ENCODE peak calls at places on chromosomes 7 and 10, in eight cellular contexts. A is CD8-positive, alpha-beta T cell; X is coronary artery; K is iPS DF 6.9; N is upper lobe of left lung; P is lung; R is psoas muscle; Y is left ventricle myocardium inferior. O is an unnamed sample.

GRCh38 chr7:157432541-157432956 is 95.7 kb downstream of the DNAJB6 start:
- DNase-seq in A (no peak), X (no peak), K (no peak), N (peak), P (no peak), R (peak), Y (no peak), O (no peak)

GRCh38 chr7:19079066-19079465 is 38.4 kb downstream of the TWIST1 start:
- DNase-seq in A (no peak), X (no peak), K (no peak), N (no peak), P (no peak), R (no peak), Y (no peak), O (no peak)

GRCh38 chr7:128190051-128190640 is 50.9 kb upstream of the LEP start:
- DNase-seq in A (no peak), X (no peak), K (no peak), N (peak), P (no peak), R (no peak), Y (no peak), O (no peak)

GRCh38 chr10:3978762-3979161 is 193.8 kb upstream of the KLF6 start:
- DNase-seq in A (no peak), X (no peak), K (no peak), N (no peak), P (no peak), R (no peak), Y (no peak), O (no peak)

GRCh38 chr7:137390076-137390475 is 46.5 kb upstream of the PTN start:
- DNase-seq in A (no peak), X (no peak), K (no peak), N (no peak), P (no peak), R (no peak), Y (no peak), O (no peak)

GRCh38 chr7:158885624-158886023 is 29.3 kb downstream of the DYNC2I1 start:
- DNase-seq in A (no peak), X (no peak), K (no peak), N (no peak), P (no peak), R (no peak), Y (no peak), O (no peak)

GRCh38 chr7:36648441-36648840 is 75.9 kb downstream of the AOAH start:
- DNase-seq in A (no peak), X (no peak), K (no peak), N (no peak), P (no peak), R (no peak), Y (no peak), O (no peak)

GRCh38 chr10:47366731-47367460 is 17.2 kb downstream of the ZNF488 start:
- DNase-seq in A (no peak), X (peak), K (no peak), N (no peak), P (no peak), R (peak), Y (no peak), O (no peak)

GRCh38 chr10:110857265-110858158 is 14.2 kb upstream of the PDCD4 start:
- DNase-seq in A (peak), X (no peak), K (no peak), N (peak), P (no peak), R (no peak), Y (no peak), O (no peak)

GRCh38 chr7:157738064-157738460 is 401.3 kb downstream of the DNAJB6 start:
- DNase-seq in A (no peak), X (no peak), K (no peak), N (no peak), P (no peak), R (peak), Y (no peak), O (no peak)

GRCh38 chr7:88851220-88851619 is 55.7 kb upstream of the TEX47 start:
- DNase-seq in A (no peak), X (no peak), K (no peak), N (no peak), P (no peak), R (no peak), Y (no peak), O (no peak)

GRCh38 chr10:76206797-76207352 is 775.5 kb downstream of the LRMDA start:
- DNase-seq in A (no peak), X (no peak), K (no peak), N (no peak), P (no peak), R (no peak), Y (no peak), O (no peak)

GRCh38 chr7:30475580-30475979 is 3.0 kb downstream of the NOD1 start:
- DNase-seq in A (no peak), X (no peak), K (no peak), N (no peak), P (no peak), R (no peak), Y (no peak), O (no peak)

GRCh38 chr7:154919324-154920222 is 83.4 kb downstream of the PAXIP1 start:
- DNase-seq in A (no peak), X (no peak), K (no peak), N (no peak), P (no peak), R (no peak), Y (no peak), O (no peak)

GRCh38 chr7:143331179-143331825 is 15.4 kb downstream of the CLCN1 start:
- DNase-seq in A (no peak), X (no peak), K (no peak), N (no peak), P (no peak), R (peak), Y (no peak), O (no peak)

GRCh38 chr10:132253092-132253687 is 54.6 kb downstream of the STK32C start:
- DNase-seq in A (no peak), X (no peak), K (peak), N (no peak), P (no peak), R (no peak), Y (no peak), O (no peak)

GRCh38 chr10:84589526-84590205 is 261.3 kb downstream of the CCSER2 start:
- DNase-seq in A (no peak), X (no peak), K (no peak), N (no peak), P (no peak), R (no peak), Y (no peak), O (no peak)

GRCh38 chr7:49297958-49298357 is 373.6 kb downstream of the CDC14C start:
- DNase-seq in A (no peak), X (no peak), K (no peak), N (no peak), P (no peak), R (no peak), Y (no peak), O (no peak)

GRCh38 chr10:66717221-66717981 is 208.4 kb upstream of the LRRTM3 start:
- DNase-seq in A (no peak), X (no peak), K (no peak), N (no peak), P (no peak), R (no peak), Y (no peak), O (no peak)

GRCh38 chr10:36759111-36759805 is 366.1 kb upstream of the ANKRD30A start:
- DNase-seq in A (no peak), X (no peak), K (no peak), N (no peak), P (no peak), R (no peak), Y (no peak), O (no peak)

GRCh38 chr7:157983442-157984137 is 604.0 kb downstream of the PTPRN2 start:
- DNase-seq in A (no peak), X (no peak), K (no peak), N (no peak), P (no peak), R (peak), Y (no peak), O (no peak)

GRCh38 chr10:90930070-90930837 is 9.4 kb upstream of the ANKRD1 start:
- DNase-seq in A (no peak), X (no peak), K (no peak), N (no peak), P (no peak), R (no peak), Y (peak), O (no peak)

GRCh38 chr7:14836571-14837189 is 65.9 kb downstream of the DGKB start:
- DNase-seq in A (no peak), X (no peak), K (peak), N (no peak), P (no peak), R (peak), Y (peak), O (no peak)

GRCh38 chr7:37633048-37633447 is 50.5 kb upstream of the GPR141 start:
- DNase-seq in A (no peak), X (no peak), K (no peak), N (no peak), P (no peak), R (no peak), Y (no peak), O (no peak)

GRCh38 chr7:125651823-125652528 is 722.4 kb upstream of the POT1 start:
- DNase-seq in A (no peak), X (no peak), K (no peak), N (no peak), P (no peak), R (no peak), Y (no peak), O (no peak)

GRCh38 chr7:28761485-28761884 is 196.6 kb downstream of the TRIL start:
- DNase-seq in A (no peak), X (no peak), K (no peak), N (no peak), P (no peak), R (no peak), Y (no peak), O (no peak)

GRCh38 chr10:18214692-18215563 is 74.7 kb downstream of the CACNB2 start:
- DNase-seq in A (no peak), X (no peak), K (no peak), N (no peak), P (no peak), R (no peak), Y (peak), O (no peak)

GRCh38 chr7:148700693-148701092 is 2.0 kb downstream of the CUL1 start:
- DNase-seq in A (peak), X (no peak), K (no peak), N (peak), P (no peak), R (no peak), Y (no peak), O (no peak)

DNA sequence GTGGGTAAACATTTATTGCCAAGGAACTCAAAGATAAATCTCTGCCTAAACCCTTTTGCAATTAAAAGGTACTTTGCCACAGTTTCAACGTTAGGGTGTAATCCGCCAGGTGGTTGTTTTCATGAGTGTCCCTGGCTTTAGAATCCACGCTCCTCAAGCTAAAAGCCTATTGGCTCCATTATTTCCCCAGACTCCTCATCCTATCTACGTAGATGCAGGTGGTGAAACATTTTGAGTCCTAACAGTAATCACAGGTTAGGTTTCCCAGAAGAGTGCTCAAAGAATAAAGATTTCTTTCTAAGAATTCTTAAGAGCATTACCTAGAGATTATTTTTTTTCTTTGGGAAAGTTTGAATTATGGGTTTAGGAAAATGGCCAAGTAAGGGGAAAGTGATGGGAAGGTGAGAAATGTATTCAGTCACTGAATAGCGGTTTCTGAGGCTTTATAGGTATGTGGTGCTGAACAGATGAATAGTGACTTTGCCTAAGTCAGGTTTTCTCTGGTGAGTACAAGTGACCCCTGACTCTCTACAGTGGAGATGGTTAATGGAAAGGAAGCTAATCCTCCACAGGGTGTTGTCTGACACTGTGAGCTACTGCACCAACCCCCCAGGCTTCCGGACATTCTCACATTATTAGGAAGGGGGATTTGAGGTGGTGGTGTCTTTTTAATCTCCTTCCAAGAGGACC is 60.2 kb downstream of the NRP1 start:
- DNase-seq in A (no peak), X (no peak), K (no peak), N (no peak), P (no peak), R (no peak), Y (no peak), O (no peak)
- H3K4me3 ChIP-seq in A (no peak), X (no peak), K (no peak), N (peak), P (no peak), R (peak), Y (peak), O (peak)

GRCh38 chr7:151250181-151251095 is 1.9 kb upstream of the SMARCD3 start:
- DNase-seq in A (no peak), X (no peak), K (no peak), N (no peak), P (no peak), R (peak), Y (no peak), O (no peak)
- H3K4me3 ChIP-seq in A (no peak), X (peak), K (no peak), N (peak), P (no peak), R (peak), Y (peak), O (peak)

GRCh38 chr7:992742-993607 is 10.0 kb downstream of the CYP2W1 start:
- DNase-seq in A (peak), X (peak), K (peak), N (peak), P (peak), R (peak), Y (peak), O (peak)
- H3K4me3 ChIP-seq in A (no peak), X (no peak), K (no peak), N (no peak), P (no peak), R (no peak), Y (no peak), O (no peak)

DNA sequence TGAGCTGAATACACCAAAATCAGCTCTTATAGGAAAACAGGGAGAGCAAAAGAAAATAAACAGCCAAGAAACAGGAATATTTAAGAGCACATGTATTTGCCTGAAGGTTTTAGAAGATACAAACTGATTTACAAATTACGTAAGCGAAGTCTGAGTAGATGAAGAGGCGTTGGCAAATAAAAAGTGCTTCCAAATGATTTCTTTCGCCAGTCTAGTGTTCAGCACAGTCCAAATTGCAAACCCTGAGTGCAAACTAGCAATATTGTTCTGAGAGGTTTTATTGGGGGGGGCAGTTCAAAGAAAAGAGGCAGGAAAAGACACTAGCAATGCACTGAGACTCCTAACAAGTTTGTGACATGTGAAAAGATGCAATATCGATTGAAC is 8.1 kb downstream of the PRKAG2 start:
- DNase-seq in A (no peak), X (no peak), K (no peak), N (no peak), P (no peak), R (no peak), Y (no peak), O (no peak)
- H3K4me3 ChIP-seq in A (no peak), X (peak), K (no peak), N (no peak), P (no peak), R (peak), Y (peak), O (peak)

DNA sequence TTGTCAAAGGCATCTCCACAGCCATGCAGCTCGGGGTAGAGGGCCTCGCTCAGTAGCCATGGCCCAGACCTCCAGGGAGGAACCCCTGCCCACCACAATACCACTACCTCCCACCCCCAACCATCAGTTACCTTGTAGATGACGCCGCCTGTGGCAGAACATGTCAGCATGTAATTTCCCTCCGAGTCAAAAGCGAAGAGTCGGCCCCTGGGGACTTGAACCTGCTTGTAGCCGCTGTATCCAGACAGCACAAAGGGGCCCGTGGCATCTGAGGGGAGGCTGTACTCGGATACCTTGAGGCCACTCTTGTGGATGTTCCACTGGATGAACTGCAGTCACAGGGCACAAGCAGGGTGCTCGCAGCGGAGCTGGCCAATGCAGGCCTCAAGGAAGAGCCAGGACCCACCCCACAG is 16.3 kb upstream of the CYREN start:
- DNase-seq in A (no peak), X (no peak), K (no peak), N (no peak), P (no peak), R (no peak), Y (no peak), O (no peak)
- H3K4me3 ChIP-seq in A (no peak), X (no peak), K (no peak), N (no peak), P (no peak), R (no peak), Y (no peak), O (no peak)

DNA sequence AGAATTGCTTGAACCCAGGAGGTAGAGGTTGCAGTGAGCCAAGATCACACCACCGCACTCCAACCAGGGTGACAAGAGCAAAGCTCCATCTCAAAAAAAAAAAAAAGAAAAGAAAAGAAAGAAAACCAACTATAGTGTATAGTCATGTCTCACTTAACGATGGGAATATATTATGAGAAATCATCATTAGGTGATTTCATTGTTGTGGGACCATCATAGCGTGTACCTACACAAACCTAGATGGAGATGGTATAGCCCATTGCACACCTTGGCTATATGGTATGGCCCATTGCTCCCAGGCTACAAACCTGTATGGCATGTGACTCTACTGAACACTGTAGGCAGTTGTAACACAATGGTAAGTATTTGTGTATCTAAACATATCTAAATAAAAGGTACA is 8.5 kb upstream of the GALNT11 start:
- DNase-seq in A (no peak), X (no peak), K (no peak), N (no peak), P (no peak), R (no peak), Y (no peak), O (no peak)
- H3K4me3 ChIP-seq in A (no peak), X (no peak), K (no peak), N (no peak), P (no peak), R (no peak), Y (no peak), O (no peak)

GRCh38 chr7:35454575-35455385 is 200.9 kb upstream of the TBX20 start:
- DNase-seq in A (no peak), X (no peak), K (no peak), N (no peak), P (no peak), R (no peak), Y (no peak), O (no peak)
- H3K4me3 ChIP-seq in A (no peak), X (no peak), K (peak), N (no peak), P (no peak), R (no peak), Y (peak), O (peak)

DNA sequence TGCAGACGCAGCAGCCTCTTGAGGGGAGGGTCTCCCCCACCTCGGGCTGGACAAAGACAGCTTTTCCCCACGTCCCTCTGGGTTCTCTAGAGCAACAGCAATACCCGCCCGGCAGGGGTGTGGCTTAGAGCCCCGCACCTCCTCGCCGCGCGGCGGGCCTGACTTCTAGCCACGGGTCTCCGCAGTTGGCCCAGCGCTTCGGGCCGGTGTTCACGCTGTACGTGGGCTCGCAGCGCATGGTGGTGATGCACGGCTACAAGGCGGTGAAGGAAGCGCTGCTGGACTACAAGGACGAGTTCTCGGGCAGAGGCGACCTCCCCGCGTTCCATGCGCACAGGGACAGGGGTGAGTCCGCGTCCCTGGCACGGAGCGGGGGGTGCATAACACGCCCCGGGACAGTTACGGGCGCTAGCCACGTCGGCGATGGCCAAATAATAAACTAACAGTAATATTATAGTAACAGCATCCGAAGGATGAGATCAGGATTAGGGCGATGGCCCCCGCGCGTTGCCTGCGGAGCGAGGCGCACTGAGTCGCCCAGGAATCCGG is 1.2 kb downstream of the CYP2E1 start:
- DNase-seq in A (no peak), X (no peak), K (no peak), N (no peak), P (no peak), R (no peak), Y (no peak), O (no peak)
- H3K4me3 ChIP-seq in A (no peak), X (peak), K (no peak), N (peak), P (no peak), R (peak), Y (peak), O (peak)

O was measured in esophagus squamous epithelium.